ENCODE peak calls at places on chromosomes 3 and 15, in seven cellular contexts. R, V, G, M, O, N and H are unnamed samples.
A peak's percentile ranks its signal among the peaks of the same experiment; 100 is the strongest.

GRCh38 chr15:59457103-59457502 is 19.1 kb downstream of the FAM81A start:
- DNase-seq in R (no peak), V (no peak), G (no peak), M (no peak), O (no peak), N (no peak), H (no peak)

GRCh38 chr15:74799843-74800558 is 12.6 kb upstream of the LMAN1L start:
- DNase-seq in R (peak; percentile 77), V (peak; percentile 97), G (peak; percentile 47), M (peak; percentile 61), O (peak; percentile 75), N (peak; percentile 86), H (peak; percentile 91)

GRCh38 chr3:174287601-174288180 is 571.4 kb upstream of the NAALADL2 start:
- DNase-seq in R (no peak), V (no peak), G (no peak), M (no peak), O (no peak), N (no peak), H (no peak)

GRCh38 chr3:45564172-45564571 is 30.4 kb upstream of the LIMD1 start:
- DNase-seq in R (no peak), V (no peak), G (no peak), M (no peak), O (no peak), N (no peak), H (no peak)

GRCh38 chr3:62771331-62772097 is 103.7 kb downstream of the CADPS start:
- DNase-seq in R (no peak), V (no peak), G (no peak), M (no peak), O (no peak), N (no peak), H (no peak)

GRCh38 chr15:89098281-89098680 is 10.0 kb downstream of the ABHD2 start:
- DNase-seq in R (no peak), V (no peak), G (no peak), M (no peak), O (no peak), N (no peak), H (no peak)

GRCh38 chr15:62850791-62851291 is 191.7 kb upstream of the TPM1 start:
- DNase-seq in R (no peak), V (no peak), G (no peak), M (no peak), O (no peak), N (no peak), H (no peak)

GRCh38 chr3:11455977-11456376 is 183.8 kb downstream of the ATG7 start:
- DNase-seq in R (no peak), V (no peak), G (no peak), M (no peak), O (no peak), N (no peak), H (no peak)

GRCh38 chr15:75307778-75308390 is 25.2 kb downstream of the GOLGA6D start:
- DNase-seq in R (no peak), V (no peak), G (no peak), M (no peak), O (peak; percentile 64), N (no peak), H (no peak)

GRCh38 chr15:87752250-87752951 is 504.1 kb downstream of the NTRK3 start:
- DNase-seq in R (no peak), V (no peak), G (no peak), M (peak; percentile 36), O (no peak), N (no peak), H (no peak)

GRCh38 chr3:118960876-118961275 is 73.8 kb downstream of the IGSF11 start:
- DNase-seq in R (no peak), V (no peak), G (no peak), M (no peak), O (no peak), N (no peak), H (no peak)

GRCh38 chr3:86029590-86029989 is 961.4 kb downstream of the VGLL3 start:
- DNase-seq in R (no peak), V (no peak), G (no peak), M (no peak), O (no peak), N (no peak), H (no peak)

GRCh38 chr3:149977391-149977790 is 6.7 kb upstream of the PFN2 start:
- DNase-seq in R (no peak), V (no peak), G (no peak), M (no peak), O (no peak), N (no peak), H (no peak)

GRCh38 chr3:88003115-88003755 is 55.6 kb downstream of the CGGBP1 start:
- DNase-seq in R (no peak), V (no peak), G (no peak), M (peak; percentile 50), O (no peak), N (no peak), H (no peak)

GRCh38 chr15:70264014-70264492 is 166.3 kb upstream of the TLE3 start:
- DNase-seq in R (no peak), V (peak; percentile 46), G (peak; percentile 72), M (no peak), O (peak; percentile 44), N (peak; percentile 55), H (no peak)

GRCh38 chr3:63353383-63353782 is 75.3 kb downstream of the SYNPR start:
- DNase-seq in R (no peak), V (no peak), G (no peak), M (no peak), O (no peak), N (no peak), H (no peak)

GRCh38 chr15:32824777-32825176 is 107.0 kb downstream of the GREM1 start:
- DNase-seq in R (no peak), V (no peak), G (no peak), M (no peak), O (no peak), N (no peak), H (no peak)

GRCh38 chr3:49164983-49165720 is 979 bp downstream of the CCDC71 start:
- DNase-seq in R (no peak), V (no peak), G (no peak), M (no peak), O (no peak), N (no peak), H (no peak)

GRCh38 chr3:49161197-49161596 is 4.9 kb downstream of the CCDC71 start:
- DNase-seq in R (no peak), V (no peak), G (no peak), M (no peak), O (no peak), N (no peak), H (no peak)

GRCh38 chr3:49161808-49162530 is 4.2 kb downstream of the CCDC71 start:
- DNase-seq in R (no peak), V (no peak), G (no peak), M (no peak), O (no peak), N (no peak), H (no peak)

GRCh38 chr3:49163609-49164008 is 2.5 kb downstream of the CCDC71 start:
- DNase-seq in R (no peak), V (no peak), G (no peak), M (no peak), O (no peak), N (no peak), H (no peak)

DNA sequence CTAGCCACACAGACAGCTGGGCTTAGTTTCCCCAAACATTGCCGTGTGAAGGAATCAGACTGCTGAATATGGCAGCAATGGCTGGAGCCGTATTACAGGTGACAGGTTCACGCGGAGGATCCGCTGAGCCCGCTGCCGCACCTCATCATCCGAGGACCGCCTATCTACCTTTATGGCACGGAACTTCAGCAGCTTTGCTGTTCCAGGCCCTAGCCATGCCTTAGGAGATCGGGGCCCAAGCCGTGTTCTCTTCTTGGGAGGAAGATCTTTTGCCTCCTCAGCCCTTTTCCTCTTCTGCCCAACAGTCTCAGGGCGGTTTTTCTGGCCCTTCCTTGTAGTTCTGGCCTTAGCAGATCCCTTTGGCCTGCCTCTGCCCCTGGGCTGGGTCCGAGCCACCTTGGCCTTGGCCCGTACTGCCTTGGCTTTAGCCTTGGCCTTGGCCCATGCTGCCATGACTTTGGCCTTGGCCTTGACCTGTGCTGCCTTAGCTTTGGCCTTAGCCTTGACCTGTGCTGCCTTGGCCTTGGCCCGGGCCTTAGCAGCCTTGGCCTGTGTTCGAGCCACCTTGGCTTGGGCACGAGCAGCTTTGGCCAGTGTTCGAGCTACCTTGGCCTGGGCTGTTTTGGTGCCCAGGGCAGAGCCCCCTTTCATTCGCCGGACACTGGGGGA is 3.2 kb downstream of the CCDC71 start:
- DNase-seq in R (no peak), V (no peak), G (no peak), M (no peak), O (no peak), N (no peak), H (no peak)
- TF ChIP-seq POLR2A in R (no peak), V (no peak), G (no peak), M (no peak), O (no peak), N (no peak), H (no peak)

GRCh38 chr3:41035445-41036022 is 163.8 kb upstream of the CTNNB1 start:
- DNase-seq in R (no peak), V (no peak), G (no peak), M (no peak), O (no peak), N (no peak), H (no peak)
- H3K4me1 ChIP-seq in R (no peaks in the 10 kb centered on the region), V (peaks cover 15% of the 10 kb centered on the region), G (no peaks in the 10 kb centered on the region), M (peaks cover 3% of the 10 kb centered on the region), O (no peaks in the 10 kb centered on the region), N (no peaks in the 10 kb centered on the region), H (peaks cover 9% of the 10 kb centered on the region)

DNA sequence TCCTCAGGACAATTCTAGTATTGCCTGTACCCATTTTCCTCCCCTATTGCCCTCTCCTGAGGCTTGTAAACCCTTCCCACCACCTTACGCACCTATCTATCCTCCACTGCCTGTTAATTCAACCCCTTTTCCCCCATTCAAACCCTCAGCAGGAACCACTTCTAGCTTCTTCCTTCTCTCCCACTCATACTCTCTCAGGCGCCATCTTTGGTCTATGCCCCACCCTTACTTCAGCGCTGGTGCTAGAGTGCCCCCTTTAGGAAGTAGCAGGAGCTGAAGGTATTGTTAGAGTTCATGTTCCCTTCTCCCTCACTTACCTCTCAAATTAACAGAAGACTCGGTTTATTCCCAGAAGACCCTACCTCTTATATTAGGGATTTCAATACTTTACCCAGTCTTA is 121.8 kb upstream of the NLGN1 start:
- DNase-seq in R (no peak), V (no peak), G (no peak), M (no peak), O (no peak), N (no peak), H (no peak)
- TF ChIP-seq CTCF in R (no peak), V (no peak), G (no peak), M (no peak), O (no peak), N (no peak), H (no peak)

DNA sequence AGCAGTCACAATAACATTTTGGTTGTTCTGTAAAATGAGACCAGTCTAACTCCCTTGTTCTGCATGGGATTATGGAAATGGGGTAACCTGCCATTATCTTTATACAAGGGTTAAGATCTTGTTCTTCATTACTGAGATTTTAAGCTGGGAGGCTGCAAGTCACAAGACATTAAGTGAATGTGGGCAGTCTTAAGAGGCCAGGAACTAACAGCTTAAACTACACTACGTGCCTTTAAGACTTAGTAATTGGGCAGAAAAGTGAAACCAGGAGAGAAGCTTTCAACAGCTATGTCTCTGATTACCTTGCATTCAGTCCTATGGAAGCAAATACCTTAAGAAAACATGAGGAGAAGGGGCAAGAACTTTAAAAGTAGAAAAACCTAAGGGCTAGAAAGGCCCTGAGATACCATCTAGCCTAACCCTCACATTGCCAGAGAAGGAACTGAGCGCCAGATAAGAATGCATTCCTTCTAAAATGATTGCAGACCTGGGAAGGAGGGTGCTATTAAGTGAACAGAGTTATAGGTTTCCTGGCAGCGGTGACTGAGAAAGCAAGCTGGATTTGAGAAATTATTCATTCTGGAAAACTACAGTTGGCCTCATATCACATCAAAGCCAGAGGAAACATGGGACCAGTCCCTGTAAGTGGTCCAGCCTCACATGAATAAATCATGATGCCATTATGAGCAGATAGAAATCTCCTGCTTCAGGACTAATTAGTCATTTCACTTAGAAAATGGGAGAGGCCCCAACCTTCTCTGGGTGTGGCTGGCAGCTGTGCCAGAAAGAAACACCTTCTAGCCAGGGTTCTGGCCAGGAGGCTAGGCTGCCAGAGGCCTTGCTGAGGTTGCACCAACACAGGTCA is 32.9 kb downstream of the DAPK2 start:
- DNase-seq in R (no peak), V (no peak), G (no peak), M (no peak), O (no peak), N (no peak), H (no peak)
- TF ChIP-seq POLR2A in R (no peak), V (no peak), G (no peak), M (no peak), O (no peak), N (no peak), H (no peak)